ENCODE peak calls at places on chromosome 11, in four cellular contexts. G is transverse colon, Q is Caco-2, J is neural progenitor cell. A is an unnamed sample.

GRCh38 chr11:96073536-96073935 is 149.6 kb upstream of the MTMR2 start:
- DNase-seq in Q (no peak), J (no peak), G (peak; percentile 19), A (no peak)

GRCh38 chr11:5631969-5632635 is 7.3 kb downstream of the TRIM34 start:
- DNase-seq in J (no peak), G (no peak), Q (no peak), A (no peak)

GRCh38 chr11:121927789-121928188 is 188.2 kb downstream of the BLID start:
- DNase-seq in G (no peak), Q (no peak), J (no peak), A (no peak)

GRCh38 chr11:34252651-34253050 is 105.2 kb downstream of the ABTB2 start:
- DNase-seq in G (no peak), J (no peak), Q (no peak), A (no peak)

GRCh38 chr11:134164490-134165370 is 59.0 kb downstream of the NCAPD3 start:
- DNase-seq in G (no peak), Q (no peak), J (peak; percentile 83), A (no peak)

GRCh38 chr11:76795936-76796441 is 12.8 kb downstream of the TSKU start:
- DNase-seq in Q (no peak), J (no peak), G (no peak), A (no peak)

GRCh38 chr11:38582151-38582550 is 1984.1 kb upstream of the RAG2 start:
- DNase-seq in G (no peak), Q (no peak), J (no peak), A (no peak)

GRCh38 chr11:84626256-84626655 is 1000.9 kb downstream of the DLG2 start:
- DNase-seq in G (no peak), Q (no peak), J (no peak), A (no peak)

GRCh38 chr11:46006418-46007070 is 84.1 kb downstream of the LARGE2 start:
- DNase-seq in J (peak; percentile 81), G (no peak), Q (no peak), A (peak; percentile 72)

GRCh38 chr11:61007971-61008896 is 36.8 kb downstream of the CD6 start:
- DNase-seq in J (peak; percentile 67), G (no peak), Q (no peak), A (no peak)

DNA sequence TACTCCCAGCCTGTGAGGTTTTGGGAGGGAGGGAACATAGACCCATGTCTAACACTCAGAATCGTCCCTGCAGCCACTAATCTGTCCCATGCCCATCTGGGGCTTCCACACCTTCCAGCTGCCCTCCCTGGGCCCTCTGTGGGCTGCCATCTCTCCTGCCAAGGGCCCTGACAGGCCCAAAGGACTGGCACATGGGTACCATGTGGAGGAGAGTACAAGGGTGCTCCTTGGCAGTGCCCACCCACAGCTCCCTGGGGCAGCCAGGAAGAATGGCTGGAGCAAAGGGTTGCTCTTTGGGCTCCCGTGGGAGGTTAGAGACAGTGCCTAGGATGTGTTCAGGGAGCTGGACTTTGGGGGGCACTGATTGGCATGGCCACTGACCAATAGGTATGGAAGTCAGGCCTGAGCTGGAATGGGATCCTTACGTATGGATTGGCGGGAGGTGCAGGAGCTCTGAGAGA is 56.8 kb downstream of the CD82 start:
- DNase-seq in G (peak; percentile 4), J (no peak), Q (peak; percentile 14), A (no peak)
- H3K9me3 ChIP-seq in G (no peaks in the 10 kb centered on the region), J (no peaks in the 10 kb centered on the region), Q (no peaks in the 10 kb centered on the region), A (no peaks in the 10 kb centered on the region)

GRCh38 chr11:75349540-75350116 is 1.8 kb downstream of the ARRB1 start:
- DNase-seq in G (no peak), Q (no peak), J (peak; percentile 52), A (no peak)

GRCh38 chr11:75350122-75350742 is 1.2 kb downstream of the ARRB1 start:
- DNase-seq in G (no peak), J (no peak), Q (no peak), A (no peak)

GRCh38 chr11:75351541-75352416 is at the start of gene ARRB1:
- DNase-seq in Q (peak; percentile 89), G (peak; percentile 81), J (peak; percentile 83), A (peak; percentile 18)

GRCh38 chr11:75352417-75353206 is 1.2 kb upstream of the ARRB1 start:
- DNase-seq in J (no peak), Q (no peak), G (peak; percentile 72), A (no peak)

GRCh38 chr11:75350743-75351540 is 519 bp downstream of the ARRB1 start:
- DNase-seq in G (peak; percentile 61), J (peak; percentile 52), Q (no peak), A (no peak)
- H3K4me1 ChIP-seq in G (peaks cover 62% of the 10 kb centered on the region), J (peaks cover 35% of the 10 kb centered on the region), Q (peaks cover 49% of the 10 kb centered on the region), A (peaks cover 20% of the 10 kb centered on the region)

DNA sequence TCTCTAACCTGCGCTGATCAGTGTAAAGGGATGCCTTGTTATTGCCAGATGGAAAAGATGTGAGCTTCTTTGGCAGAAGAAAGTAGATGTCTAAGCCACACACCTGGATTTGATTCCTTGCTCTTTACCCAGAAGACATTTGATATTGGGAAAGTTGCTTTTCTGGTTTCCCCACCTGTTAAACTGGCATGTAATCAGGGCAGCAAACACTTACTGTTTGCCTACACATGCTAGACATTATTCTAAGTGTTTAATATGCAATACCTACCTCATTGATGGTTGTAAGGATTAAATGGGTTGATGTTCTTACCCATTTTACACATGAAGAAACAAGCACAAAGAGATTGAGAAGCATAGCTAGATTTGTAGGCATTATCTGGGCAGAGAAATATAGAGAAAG is 16.6 kb downstream of the ASRGL1 start:
- DNase-seq in G (no peak), J (no peak), Q (no peak), A (no peak)
- H3K4me3 ChIP-seq in G (no peak overlapping the region), J (no peak overlapping the region), Q (no peak overlapping the region), A (no peak overlapping the region)

GRCh38 chr11:50412832-50413231 is 380.2 kb downstream of the OR4C45 start:
- DNase-seq in G (no peak), Q (peak; percentile 19), J (no peak), A (no peak)
- H3K9me3 ChIP-seq in G (peaks cover 29% of the 10 kb centered on the region), Q (peaks cover 11% of the 10 kb centered on the region), J (peaks cover 74% of the 10 kb centered on the region), A (peaks cover 2% of the 10 kb centered on the region)

DNA sequence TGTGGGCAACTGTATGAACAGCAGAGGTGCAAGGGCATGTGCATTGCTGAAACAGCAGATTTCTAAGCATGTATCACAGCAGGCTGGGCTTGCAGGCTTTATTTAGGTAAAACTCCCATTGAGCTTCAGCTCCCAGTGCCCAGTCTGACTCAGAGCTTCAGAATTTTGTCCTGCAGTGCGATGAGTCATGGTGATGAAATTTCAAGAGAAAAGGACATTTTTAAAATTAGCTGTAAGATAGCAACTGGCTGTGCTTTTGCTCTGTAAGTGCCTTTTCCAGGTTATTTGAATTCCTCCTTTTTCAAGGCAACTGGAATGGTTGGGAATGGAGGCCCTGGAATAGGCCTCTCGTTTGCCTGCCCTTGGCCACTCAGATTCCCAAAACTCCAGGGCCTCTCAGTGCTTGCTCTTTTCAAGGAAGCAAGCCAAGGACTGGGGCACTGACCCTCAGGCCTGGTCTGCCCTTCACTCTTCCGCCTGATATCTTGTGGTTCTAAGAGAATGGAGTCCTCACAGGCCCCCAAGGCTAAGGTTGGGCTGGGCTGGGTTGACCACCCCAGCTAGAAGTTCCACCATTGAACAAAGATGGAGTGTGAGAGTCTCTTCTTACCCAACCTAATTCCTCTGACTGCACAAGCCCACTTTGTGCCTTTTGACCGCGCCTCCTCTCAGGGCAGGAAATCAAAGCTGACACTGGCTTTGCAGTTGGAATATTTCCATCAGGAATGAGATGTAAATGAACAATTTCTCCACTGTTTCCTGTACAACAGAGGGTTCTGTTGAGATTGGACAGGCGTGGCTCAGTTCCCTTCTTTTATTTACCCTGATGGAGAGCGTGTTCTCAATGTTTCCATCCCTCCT is 59.5 kb upstream of the PRSS23 start:
- DNase-seq in G (peak; percentile 32), Q (peak; percentile 82), J (peak; percentile 11), A (no peak)
- H3K4me1 ChIP-seq in G (peaks cover 29% of the 10 kb centered on the region), Q (peaks cover 83% of the 10 kb centered on the region), J (peaks cover 14% of the 10 kb centered on the region), A (peaks cover 18% of the 10 kb centered on the region)

GRCh38 chr11:451738-452137 is 1.7 kb downstream of the PTDSS2 start:
- DNase-seq in G (no peak), Q (no peak), J (no peak), A (no peak)
- H3K4me3 ChIP-seq in G (no peak overlapping the region), Q (peak overlapping the region; percentile 87), J (no peak overlapping the region), A (peak overlapping the region; percentile 67)

GRCh38 chr11:98062714-98063113 is 958.0 kb upstream of the CNTN5 start:
- DNase-seq in J (no peak), G (no peak), Q (no peak), A (no peak)
- H3K9me3 ChIP-seq in J (no peaks in the 10 kb centered on the region), G (no peaks in the 10 kb centered on the region), Q (no peaks in the 10 kb centered on the region), A (no peaks in the 10 kb centered on the region)

DNA sequence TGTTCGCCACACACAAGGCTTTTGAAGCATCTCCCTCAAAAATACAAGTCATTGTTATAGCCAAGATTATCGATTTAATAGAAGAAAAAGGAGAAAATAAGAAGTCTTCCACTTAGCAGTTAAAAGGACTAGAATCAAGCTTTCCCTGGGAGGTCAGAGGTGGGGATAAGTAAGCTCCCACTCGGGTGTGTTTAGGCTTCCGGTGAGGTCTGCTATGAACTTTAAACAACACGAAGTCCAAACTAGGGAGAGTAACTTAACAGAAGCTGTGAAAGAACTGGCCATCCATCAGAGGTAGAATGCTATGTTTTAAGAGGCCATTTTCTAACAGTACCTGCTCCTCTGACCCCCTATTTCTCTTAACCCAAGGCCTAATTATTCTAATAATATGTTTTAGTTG is 91.4 kb upstream of the APOA1 start:
- DNase-seq in Q (no peak), G (no peak), J (no peak), A (no peak)
- H3K4me1 ChIP-seq in Q (peaks cover 17% of the 10 kb centered on the region), G (peaks cover 41% of the 10 kb centered on the region), J (peaks cover 15% of the 10 kb centered on the region), A (no peaks in the 10 kb centered on the region)

GRCh38 chr11:1057806-1058205 is 16.9 kb upstream of the MUC2 start:
- DNase-seq in Q (no peak), J (no peak), G (no peak), A (no peak)

GRCh38 chr11:1062075-1062820 is 12.4 kb upstream of the MUC2 start:
- DNase-seq in J (no peak), Q (no peak), G (peak; percentile 57), A (no peak)

GRCh38 chr11:1059759-1060158 is 14.9 kb upstream of the MUC2 start:
- DNase-seq in G (no peak), J (no peak), Q (no peak), A (no peak)

GRCh38 chr11:1060885-1061616 is 13.6 kb upstream of the MUC2 start:
- DNase-seq in J (no peak), Q (peak; percentile 54), G (peak; percentile 92), A (peak; percentile 13)

GRCh38 chr11:1060410-1060809 is 14.3 kb upstream of the MUC2 start:
- DNase-seq in J (no peak), G (no peak), Q (no peak), A (no peak)
- H3K4me3 ChIP-seq in J (no peak overlapping the region), G (no peak overlapping the region), Q (no peak overlapping the region), A (no peak overlapping the region)

A was measured in HAP-1.